ENCODE peak calls at places on chromosome 20, in seven cellular contexts. I, Y, C, T, R, G and F are unnamed samples.

GRCh38 chr20:45822863-45823262 is 4.2 kb downstream of the TNNC2 start:
- DNase-seq in I (no peak), Y (no peak), C (peak), T (peak), R (no peak), G (no peak), F (no peak)

GRCh38 chr20:14444106-14444505 is 106.7 kb upstream of the FLRT3 start:
- DNase-seq in I (no peak), Y (no peak), C (no peak), T (no peak), R (no peak), G (no peak), F (no peak)

GRCh38 chr20:42082611-42083010 is 464.4 kb upstream of the CHD6 start:
- DNase-seq in I (no peak), Y (no peak), C (peak), T (peak), R (no peak), G (no peak), F (no peak)

GRCh38 chr20:45404438-45404837 is 3.7 kb upstream of the DBNDD2 start:
- DNase-seq in I (no peak), Y (no peak), C (no peak), T (no peak), R (no peak), G (no peak), F (no peak)

GRCh38 chr20:15556869-15557268 is 1016.4 kb downstream of the KIF16B start:
- DNase-seq in I (no peak), Y (peak), C (no peak), T (no peak), R (no peak), G (no peak), F (no peak)

GRCh38 chr20:19981091-19981490 is 36.1 kb upstream of the NAA20 start:
- DNase-seq in I (peak), Y (peak), C (no peak), T (no peak), R (no peak), G (no peak), F (no peak)

GRCh38 chr20:1212607-1213396 is 9.5 kb downstream of the C20orf202 start:
- DNase-seq in I (peak), Y (peak), C (peak), T (peak), R (peak), G (peak), F (peak)

GRCh38 chr20:63430891-63431290 is 41.6 kb downstream of the KCNQ2 start:
- DNase-seq in I (no peak), Y (no peak), C (no peak), T (no peak), R (no peak), G (no peak), F (no peak)

GRCh38 chr20:63167026-63167917 is 48.7 kb downstream of the YTHDF1 start:
- DNase-seq in I (no peak), Y (no peak), C (no peak), T (no peak), R (no peak), G (no peak), F (no peak)

GRCh38 chr20:22789661-22790060 is 205.3 kb upstream of the FOXA2 start:
- DNase-seq in I (no peak), Y (no peak), C (no peak), T (no peak), R (no peak), G (no peak), F (no peak)

GRCh38 chr20:3470627-3471396 is at the start of gene ATRN:
- DNase-seq in I (peak), Y (peak), C (peak), T (peak), R (peak), G (peak), F (peak)

GRCh38 chr20:57594092-57594911 is 25.9 kb downstream of the ZBP1 start:
- DNase-seq in I (no peak), Y (no peak), C (peak), T (peak), R (no peak), G (peak), F (no peak)

GRCh38 chr20:34058831-34059230 is 53.2 kb downstream of the EIF2S2 start:
- DNase-seq in I (no peak), Y (peak), C (peak), T (no peak), R (no peak), G (no peak), F (no peak)

GRCh38 chr20:1300083-1300840 is 28.7 kb downstream of the SDCBP2 start:
- DNase-seq in I (no peak), Y (no peak), C (peak), T (no peak), R (no peak), G (no peak), F (no peak)